ENCODE peak calls at places on chromosome 1, in seven cellular contexts. One of them, this sample, is unnamed.

GRCh38 chr1:47708658-47709301 is 270.9 kb downstream of the FOXD2 start:
- DNase-seq in foreskin fibroblast: peak
- DNase-seq in hepatocyte: peak
- DNase-seq in AG04450: no peak
- DNase-seq in mammary epithelial cell: no peak
- DNase-seq in uterus: no peak
- DNase-seq in CD4-positive, alpha-beta T cell: no peak
- DNase-seq in this sample: no peak

GRCh38 chr1:238951809-238952208 is 434.6 kb upstream of the CHRM3 start:
- DNase-seq in uterus: no peak
- DNase-seq in mammary epithelial cell: peak
- DNase-seq in AG04450: no peak
- DNase-seq in foreskin fibroblast: no peak
- DNase-seq in hepatocyte: peak
- DNase-seq in CD4-positive, alpha-beta T cell: no peak
- DNase-seq in this sample: no peak

GRCh38 chr1:15090373-15090772 is 63.2 kb upstream of the TMEM51 start:
- DNase-seq in uterus: peak
- DNase-seq in mammary epithelial cell: peak
- DNase-seq in CD4-positive, alpha-beta T cell: no peak
- DNase-seq in foreskin fibroblast: no peak
- DNase-seq in hepatocyte: peak
- DNase-seq in AG04450: no peak
- DNase-seq in this sample: no peak

GRCh38 chr1:12636098-12636950 is 7.6 kb upstream of the AADACL4 start:
- DNase-seq in uterus: peak
- DNase-seq in mammary epithelial cell: no peak
- DNase-seq in hepatocyte: no peak
- DNase-seq in foreskin fibroblast: no peak
- DNase-seq in CD4-positive, alpha-beta T cell: no peak
- DNase-seq in AG04450: no peak
- DNase-seq in this sample: no peak

GRCh38 chr1:150162862-150163706 is 13.4 kb downstream of the PLEKHO1 start:
- DNase-seq in hepatocyte: peak
- DNase-seq in uterus: peak
- DNase-seq in CD4-positive, alpha-beta T cell: no peak
- DNase-seq in AG04450: peak
- DNase-seq in mammary epithelial cell: peak
- DNase-seq in foreskin fibroblast: peak
- DNase-seq in this sample: no peak

GRCh38 chr1:45375104-45376090 is 35.2 kb upstream of the MUTYH start:
- DNase-seq in AG04450: no peak
- DNase-seq in uterus: no peak
- DNase-seq in foreskin fibroblast: peak
- DNase-seq in CD4-positive, alpha-beta T cell: no peak
- DNase-seq in mammary epithelial cell: no peak
- DNase-seq in hepatocyte: no peak
- DNase-seq in this sample: no peak

GRCh38 chr1:206693592-206693991 is 8.9 kb downstream of the MAPKAPK2 start:
- DNase-seq in mammary epithelial cell: no peak
- DNase-seq in foreskin fibroblast: no peak
- DNase-seq in uterus: no peak
- DNase-seq in CD4-positive, alpha-beta T cell: no peak
- DNase-seq in hepatocyte: no peak
- DNase-seq in AG04450: no peak
- DNase-seq in this sample: no peak

GRCh38 chr1:155983191-155984023 is 5.1 kb upstream of the ARHGEF2 start:
- DNase-seq in CD4-positive, alpha-beta T cell: no peak
- DNase-seq in AG04450: peak
- DNase-seq in uterus: peak
- DNase-seq in mammary epithelial cell: peak
- DNase-seq in foreskin fibroblast: peak
- DNase-seq in hepatocyte: peak
- DNase-seq in this sample: no peak

GRCh38 chr1:7549277-7549676 is 221.8 kb upstream of the VAMP3 start:
- DNase-seq in uterus: peak
- DNase-seq in CD4-positive, alpha-beta T cell: no peak
- DNase-seq in foreskin fibroblast: peak
- DNase-seq in mammary epithelial cell: peak
- DNase-seq in AG04450: no peak
- DNase-seq in hepatocyte: peak
- DNase-seq in this sample: no peak

GRCh38 chr1:97101523-97101922 is 379.9 kb downstream of the PTBP2 start:
- DNase-seq in CD4-positive, alpha-beta T cell: no peak
- DNase-seq in AG04450: no peak
- DNase-seq in foreskin fibroblast: no peak
- DNase-seq in hepatocyte: no peak
- DNase-seq in uterus: no peak
- DNase-seq in mammary epithelial cell: no peak
- DNase-seq in this sample: no peak

GRCh38 chr1:3021233-3021671 is at the start of gene ACTRT2:
- DNase-seq in mammary epithelial cell: no peak
- DNase-seq in uterus: no peak
- DNase-seq in AG04450: no peak
- DNase-seq in CD4-positive, alpha-beta T cell: no peak
- DNase-seq in foreskin fibroblast: no peak
- DNase-seq in hepatocyte: no peak
- DNase-seq in this sample: no peak

GRCh38 chr1:203336097-203336496 is 14.8 kb downstream of the FMOD start:
- DNase-seq in hepatocyte: no peak
- DNase-seq in foreskin fibroblast: no peak
- DNase-seq in CD4-positive, alpha-beta T cell: no peak
- DNase-seq in AG04450: no peak
- DNase-seq in mammary epithelial cell: no peak
- DNase-seq in uterus: no peak
- DNase-seq in this sample: no peak

GRCh38 chr1:111366256-111366655 is 61.3 kb downstream of the OVGP1 start:
- DNase-seq in hepatocyte: no peak
- DNase-seq in foreskin fibroblast: peak
- DNase-seq in CD4-positive, alpha-beta T cell: no peak
- DNase-seq in uterus: no peak
- DNase-seq in mammary epithelial cell: peak
- DNase-seq in AG04450: no peak
- DNase-seq in this sample: no peak

GRCh38 chr1:228452194-228453021 is 34.8 kb upstream of the RNF187 start:
- DNase-seq in AG04450: no peak
- DNase-seq in CD4-positive, alpha-beta T cell: no peak
- DNase-seq in hepatocyte: no peak
- DNase-seq in mammary epithelial cell: no peak
- DNase-seq in foreskin fibroblast: peak
- DNase-seq in uterus: no peak
- DNase-seq in this sample: no peak

GRCh38 chr1:73887412-73887811 is 310.6 kb downstream of the LRRIQ3 start:
- DNase-seq in CD4-positive, alpha-beta T cell: no peak
- DNase-seq in hepatocyte: no peak
- DNase-seq in uterus: no peak
- DNase-seq in mammary epithelial cell: no peak
- DNase-seq in foreskin fibroblast: no peak
- DNase-seq in AG04450: no peak
- DNase-seq in this sample: no peak

GRCh38 chr1:154716012-154716411 is 108.0 kb upstream of the ADAR start:
- DNase-seq in mammary epithelial cell: no peak
- DNase-seq in foreskin fibroblast: peak
- DNase-seq in CD4-positive, alpha-beta T cell: no peak
- DNase-seq in hepatocyte: no peak
- DNase-seq in AG04450: no peak
- DNase-seq in uterus: peak
- DNase-seq in this sample: no peak

GRCh38 chr1:160032165-160032827 is 506 bp upstream of the PIGM start:
- DNase-seq in mammary epithelial cell: peak
- DNase-seq in hepatocyte: no peak
- DNase-seq in foreskin fibroblast: no peak
- DNase-seq in CD4-positive, alpha-beta T cell: no peak
- DNase-seq in uterus: no peak
- DNase-seq in AG04450: no peak
- DNase-seq in this sample: no peak

GRCh38 chr1:201358596-201358995 is 18.9 kb downstream of the TNNT2 start:
- DNase-seq in CD4-positive, alpha-beta T cell: no peak
- DNase-seq in uterus: no peak
- DNase-seq in hepatocyte: no peak
- DNase-seq in AG04450: no peak
- DNase-seq in mammary epithelial cell: peak
- DNase-seq in foreskin fibroblast: peak
- DNase-seq in this sample: no peak

GRCh38 chr1:6171546-6172124 is 8.5 kb downstream of the CHD5 start:
- DNase-seq in mammary epithelial cell: no peak
- DNase-seq in foreskin fibroblast: peak
- DNase-seq in uterus: no peak
- DNase-seq in CD4-positive, alpha-beta T cell: no peak
- DNase-seq in hepatocyte: no peak
- DNase-seq in AG04450: no peak
- DNase-seq in this sample: no peak

GRCh38 chr1:155897746-155898145 is 13.4 kb downstream of the RIT1 start:
- DNase-seq in hepatocyte: no peak
- DNase-seq in foreskin fibroblast: peak
- DNase-seq in CD4-positive, alpha-beta T cell: no peak
- DNase-seq in mammary epithelial cell: no peak
- DNase-seq in uterus: no peak
- DNase-seq in AG04450: no peak
- DNase-seq in this sample: no peak

GRCh38 chr1:119093721-119094120 is 46.7 kb downstream of the WARS2 start:
- DNase-seq in uterus: no peak
- DNase-seq in hepatocyte: no peak
- DNase-seq in AG04450: no peak
- DNase-seq in foreskin fibroblast: no peak
- DNase-seq in mammary epithelial cell: peak
- DNase-seq in CD4-positive, alpha-beta T cell: no peak
- DNase-seq in this sample: no peak

GRCh38 chr1:17120962-17121837 is 1.9 kb upstream of the PADI2 start:
- DNase-seq in mammary epithelial cell: no peak
- DNase-seq in uterus: no peak
- DNase-seq in foreskin fibroblast: peak
- DNase-seq in CD4-positive, alpha-beta T cell: no peak
- DNase-seq in AG04450: no peak
- DNase-seq in hepatocyte: no peak
- DNase-seq in this sample: no peak

GRCh38 chr1:110174961-110175360 is 24.7 kb downstream of the SLC6A17 start:
- DNase-seq in mammary epithelial cell: no peak
- DNase-seq in CD4-positive, alpha-beta T cell: no peak
- DNase-seq in AG04450: no peak
- DNase-seq in hepatocyte: no peak
- DNase-seq in uterus: no peak
- DNase-seq in foreskin fibroblast: no peak
- DNase-seq in this sample: no peak

GRCh38 chr1:179303173-179303572 is 9.6 kb downstream of the SOAT1 start:
- DNase-seq in uterus: no peak
- DNase-seq in CD4-positive, alpha-beta T cell: no peak
- DNase-seq in AG04450: no peak
- DNase-seq in hepatocyte: no peak
- DNase-seq in foreskin fibroblast: no peak
- DNase-seq in mammary epithelial cell: no peak
- DNase-seq in this sample: no peak

GRCh38 chr1:55437692-55438091 is 222.5 kb upstream of the USP24 start:
- DNase-seq in AG04450: no peak
- DNase-seq in foreskin fibroblast: no peak
- DNase-seq in CD4-positive, alpha-beta T cell: no peak
- DNase-seq in mammary epithelial cell: no peak
- DNase-seq in hepatocyte: no peak
- DNase-seq in uterus: no peak
- DNase-seq in this sample: no peak

GRCh38 chr1:151474711-151475110 is 15.4 kb upstream of the POGZ start:
- DNase-seq in uterus: no peak
- DNase-seq in CD4-positive, alpha-beta T cell: no peak
- DNase-seq in hepatocyte: no peak
- DNase-seq in foreskin fibroblast: no peak
- DNase-seq in mammary epithelial cell: no peak
- DNase-seq in AG04450: no peak
- DNase-seq in this sample: no peak
- TF ChIP-seq CTCF in uterus: no peak
- TF ChIP-seq CTCF in CD4-positive, alpha-beta T cell: no peak
- TF ChIP-seq CTCF in hepatocyte: no peak
- TF ChIP-seq CTCF in foreskin fibroblast: no peak
- TF ChIP-seq CTCF in mammary epithelial cell: no peak
- TF ChIP-seq CTCF in AG04450: no peak
- TF ChIP-seq CTCF in this sample: no peak

DNA sequence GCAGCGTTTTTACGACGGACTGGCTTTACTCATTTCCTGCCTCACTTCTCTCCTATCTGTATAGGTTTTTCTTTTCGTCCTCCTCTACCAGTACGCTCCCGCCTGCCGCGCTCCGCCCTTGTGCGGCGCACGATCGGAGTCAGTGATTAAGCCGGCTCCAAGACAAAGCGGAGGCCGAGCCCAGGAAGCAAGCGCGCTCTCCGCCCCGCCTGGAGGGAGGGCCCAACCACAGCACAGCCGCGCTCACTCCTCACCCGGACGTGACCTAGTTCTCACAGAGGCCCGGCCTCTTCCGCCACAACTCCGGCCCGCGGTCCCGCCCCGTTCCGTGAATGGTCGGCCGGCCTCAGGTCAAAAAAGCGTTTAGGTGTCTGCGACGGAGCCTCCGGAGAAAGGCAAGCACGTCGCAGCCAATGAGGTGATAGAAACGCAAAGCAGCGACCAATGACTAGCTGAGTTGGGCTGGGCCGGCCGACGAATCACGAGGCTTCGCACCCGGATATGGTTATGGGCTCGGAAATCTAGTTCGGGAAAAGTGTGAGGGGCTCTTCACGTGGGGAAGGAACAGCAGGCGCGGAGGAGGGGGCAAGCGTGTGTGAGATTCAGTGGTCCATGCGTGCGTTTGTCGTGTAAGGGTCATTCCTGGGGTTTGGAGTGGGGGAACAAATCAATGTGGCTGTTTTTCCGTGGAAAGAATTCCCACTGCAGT is at the start of gene METTL13:
- DNase-seq in mammary epithelial cell: peak
- DNase-seq in hepatocyte: peak
- DNase-seq in uterus: peak
- DNase-seq in AG04450: peak
- DNase-seq in CD4-positive, alpha-beta T cell: peak
- DNase-seq in foreskin fibroblast: peak
- DNase-seq in this sample: peak
- TF ChIP-seq CTCF in mammary epithelial cell: no peak
- TF ChIP-seq CTCF in hepatocyte: no peak
- TF ChIP-seq CTCF in uterus: no peak
- TF ChIP-seq CTCF in AG04450: no peak
- TF ChIP-seq CTCF in CD4-positive, alpha-beta T cell: no peak
- TF ChIP-seq CTCF in foreskin fibroblast: no peak
- TF ChIP-seq CTCF in this sample: no peak

GRCh38 chr1:59236949-59237545 is 59.8 kb upstream of the FGGY start:
- DNase-seq in AG04450: no peak
- DNase-seq in foreskin fibroblast: no peak
- DNase-seq in CD4-positive, alpha-beta T cell: no peak
- DNase-seq in uterus: no peak
- DNase-seq in hepatocyte: no peak
- DNase-seq in mammary epithelial cell: no peak
- DNase-seq in this sample: no peak
- TF ChIP-seq CTCF in AG04450: no peak
- TF ChIP-seq CTCF in foreskin fibroblast: no peak
- TF ChIP-seq CTCF in CD4-positive, alpha-beta T cell: no peak
- TF ChIP-seq CTCF in uterus: no peak
- TF ChIP-seq CTCF in hepatocyte: no peak
- TF ChIP-seq CTCF in mammary epithelial cell: no peak
- TF ChIP-seq CTCF in this sample: no peak

GRCh38 chr1:232940262-232940661 is 10.1 kb upstream of the NTPCR start:
- DNase-seq in foreskin fibroblast: no peak
- DNase-seq in uterus: no peak
- DNase-seq in hepatocyte: no peak
- DNase-seq in mammary epithelial cell: no peak
- DNase-seq in CD4-positive, alpha-beta T cell: no peak
- DNase-seq in AG04450: no peak
- DNase-seq in this sample: no peak
- TF ChIP-seq CTCF in foreskin fibroblast: no peak
- TF ChIP-seq CTCF in uterus: no peak
- TF ChIP-seq CTCF in hepatocyte: no peak
- TF ChIP-seq CTCF in mammary epithelial cell: no peak
- TF ChIP-seq CTCF in CD4-positive, alpha-beta T cell: no peak
- TF ChIP-seq CTCF in AG04450: no peak
- TF ChIP-seq CTCF in this sample: no peak